ENCODE peak calls at places on chromosome 7, in five cellular contexts. W is activated CD8-positive, alpha-beta memory T cell treated with anti-CD3 and anti-CD28 coated beads, Interleukin-2, amount 50 U/mL, for 48 hours; J is B cell; Y is stimulated activated CD8-positive, alpha-beta memory T cell treated with anti-CD3 and anti-CD28 coated beads, Interleukin-12 subunit alpha, Interleukin-12 subunit beta, amount 100 ng/mL, for 1 hour; T is GM19239. P is an unnamed sample.

GRCh38 chr7:2689951-2690705 is 2.1 kb downstream of the AMZ1 start:
- DNase-seq in J (no peak), W (no peak), T (no peak), Y (no peak), P (no peak)

GRCh38 chr7:155996718-155997059 is 184.4 kb upstream of the SHH start:
- DNase-seq in J (no peak), T (no peak), W (peak; percentile 51), Y (no peak), P (no peak)

GRCh38 chr7:28812641-28813040 is 145.5 kb downstream of the TRIL start:
- DNase-seq in Y (no peak), J (no peak), T (no peak), W (no peak), P (no peak)

GRCh38 chr7:41268874-41269273 is 434.0 kb downstream of the INHBA start:
- DNase-seq in J (no peak), W (no peak), Y (no peak), T (no peak), P (no peak)

GRCh38 chr7:123797673-123798526 is 47.1 kb upstream of the HYAL4 start:
- DNase-seq in Y (no peak), T (no peak), J (peak; percentile 6), W (no peak), P (no peak)

GRCh38 chr7:149500201-149500600 is 2.6 kb upstream of the ZNF746 start:
- DNase-seq in Y (no peak), J (no peak), T (no peak), W (no peak), P (no peak)

GRCh38 chr7:94525917-94526316 is 16.3 kb downstream of the CASD1 start:
- DNase-seq in W (no peak), J (no peak), T (no peak), Y (no peak), P (no peak)

GRCh38 chr7:604884-605531 is 85.4 kb upstream of the PDGFA start:
- DNase-seq in T (no peak), J (no peak), W (peak; percentile 78), Y (no peak), P (no peak)

GRCh38 chr7:128347573-128348147 is 4.0 kb upstream of the RBM28 start:
- DNase-seq in J (no peak), W (peak; percentile 73), T (no peak), Y (no peak), P (no peak)

GRCh38 chr7:69403169-69403568 is 195.1 kb upstream of the AUTS2 start:
- DNase-seq in T (no peak), W (no peak), Y (no peak), J (peak; percentile 19), P (no peak)

GRCh38 chr7:75756340-75757297 is 15.4 kb downstream of the CCL26 start:
- DNase-seq in Y (no peak), W (no peak), J (peak; percentile 30), T (no peak), P (peak; percentile 28)

GRCh38 chr7:114530074-114530611 is 115.5 kb downstream of the FOXP2 start:
- DNase-seq in W (no peak), J (no peak), T (no peak), Y (no peak), P (no peak)

GRCh38 chr7:904847-905246 is 28.5 kb downstream of the GET4 start:
- DNase-seq in T (no peak), J (no peak), W (no peak), Y (no peak), P (no peak)

GRCh38 chr7:20795881-20796280 is 9.2 kb upstream of the SP8 start:
- DNase-seq in T (no peak), J (no peak), Y (no peak), W (no peak), P (no peak)

GRCh38 chr7:91826377-91826776 is 54.1 kb downstream of the MTERF1 start:
- DNase-seq in T (no peak), Y (no peak), J (no peak), W (no peak), P (no peak)

GRCh38 chr7:151888079-151888673 is 11.3 kb upstream of the PRKAG2 start:
- DNase-seq in W (no peak), J (no peak), Y (no peak), T (no peak), P (no peak)

GRCh38 chr7:4684826-4685225 is 2.7 kb downstream of the FOXK1 start:
- DNase-seq in W (no peak), Y (no peak), T (no peak), J (no peak), P (no peak)

GRCh38 chr7:50336909-50337703 is 32.6 kb downstream of the IKZF1 start:
- DNase-seq in W (peak; percentile 70), T (no peak), Y (no peak), J (no peak), P (no peak)

GRCh38 chr7:70556761-70557160 is 575.2 kb upstream of the GALNT17 start:
- DNase-seq in T (no peak), J (no peak), Y (no peak), W (no peak), P (no peak)

GRCh38 chr7:43211276-43211675 is 98.8 kb downstream of the HECW1 start:
- DNase-seq in T (no peak), Y (no peak), J (no peak), W (no peak), P (no peak)

GRCh38 chr7:138122162-138122561 is 45.9 kb downstream of the AKR1D1 start:
- DNase-seq in J (no peak), T (no peak), W (no peak), Y (no peak), P (no peak)

GRCh38 chr7:110754649-110755048 is 336.3 kb upstream of the LRRN3 start:
- DNase-seq in T (no peak), Y (no peak), W (no peak), J (no peak), P (no peak)

GRCh38 chr7:26857534-26858228 is 6.7 kb downstream of the SKAP2 start:
- DNase-seq in W (no peak), Y (no peak), T (no peak), J (peak; percentile 56), P (no peak)

GRCh38 chr7:34208878-34209621 is 303.7 kb downstream of the BMPER start:
- DNase-seq in W (no peak), Y (no peak), T (no peak), J (no peak), P (no peak)